ENCODE peak calls at places on chromosomes 6 and 20, in four cellular contexts. V, L, M and T are unnamed samples.

GRCh38 chr6:107491059-107491609 is 1.2 kb downstream of the SOBP start:
- DNase-seq in V (no peak), L (peak; percentile 31), M (peak; percentile 13), T (peak; percentile 45)

GRCh38 chr6:36545767-36546663 is 1.3 kb downstream of the STK38 start:
- DNase-seq in V (peak; percentile 11), L (no peak), M (peak; percentile 9), T (no peak)

GRCh38 chr6:135266675-135267074 is 85.6 kb downstream of the MYB start:
- DNase-seq in V (no peak), L (peak; percentile 42), M (peak; percentile 57), T (no peak)

GRCh38 chr6:50845499-50846108 is 26.9 kb downstream of the TFAP2B start:
- DNase-seq in V (no peak), L (no peak), M (no peak), T (no peak)

GRCh38 chr20:56914532-56914931 is 285.4 kb downstream of the TFAP2C start:
- DNase-seq in V (no peak), L (no peak), M (no peak), T (no peak)

GRCh38 chr20:52313335-52313963 is 121.9 kb upstream of the ZFP64 start:
- DNase-seq in V (peak; percentile 53), L (peak; percentile 35), M (peak; percentile 66), T (no peak)

GRCh38 chr6:26043389-26044139 is 43.7 kb upstream of the HFE start:
- DNase-seq in V (peak; percentile 77), L (no peak), M (peak; percentile 56), T (peak; percentile 78)

GRCh38 chr6:15962449-15962764 is 166.5 kb upstream of the MYLIP start:
- DNase-seq in V (peak; percentile 65), L (no peak), M (no peak), T (no peak)

GRCh38 chr6:111119550-111120329 is 32.4 kb downstream of the SLC16A10 start:
- DNase-seq in V (no peak), L (no peak), M (no peak), T (no peak)

GRCh38 chr6:150169609-150170008 is 26.8 kb downstream of the PPP1R14C start:
- DNase-seq in V (peak; percentile 47), L (no peak), M (peak; percentile 58), T (no peak)

GRCh38 chr6:164628302-164628931 is 681.0 kb downstream of the C6orf118 start:
- DNase-seq in V (no peak), L (no peak), M (no peak), T (no peak)

GRCh38 chr6:75143186-75143585 is 62.7 kb downstream of the COL12A1 start:
- DNase-seq in V (no peak), L (no peak), M (no peak), T (no peak)

GRCh38 chr6:125363360-125364121 is 61.8 kb upstream of the HDDC2 start:
- DNase-seq in V (peak; percentile 6), L (peak; percentile 78), M (peak; percentile 27), T (no peak)

GRCh38 chr6:54060286-54060685 is 51.0 kb upstream of the MLIP start:
- DNase-seq in V (no peak), L (no peak), M (no peak), T (no peak)